ENCODE peak calls at places on chromosomes 11 and 22, in four cellular contexts. A is cardiac muscle cell, Q is astrocyte, H is stomach. Y is an unnamed sample. For H3K36me3 and H3K4me1, the result is how much of the 10 kb centered on the place peaks cover.

GRCh38 chr11:68002943-68003845 is 703 bp downstream of the UNC93B1 start:
- DNase-seq in A (peak), H (peak), Q (no peak), Y (peak)

GRCh38 chr11:111299111-111300026 is 1.0 kb downstream of the POU2AF3 start:
- DNase-seq in A (peak), H (peak), Q (peak), Y (peak)

GRCh38 chr22:40040927-40041326 is 46.2 kb downstream of the FAM83F start:
- DNase-seq in A (peak), H (no peak), Q (no peak), Y (peak)

GRCh38 chr22:48254311-48254873 is 1491.9 kb downstream of the TBC1D22A start:
- DNase-seq in Q (no peak), A (no peak), H (no peak), Y (no peak)

GRCh38 chr11:58905716-58906547 is 33.4 kb upstream of the GLYATL1 start:
- DNase-seq in A (peak), H (peak), Q (peak), Y (peak)

GRCh38 chr22:47693606-47694005 is 931.2 kb downstream of the TBC1D22A start:
- DNase-seq in Q (no peak), A (no peak), H (no peak), Y (no peak)

GRCh38 chr11:126355926-126356897 is 726 bp downstream of the ST3GAL4 start:
- DNase-seq in A (peak), H (no peak), Q (no peak), Y (peak)

GRCh38 chr11:85795712-85796487 is 15.0 kb downstream of the SYTL2 start:
- DNase-seq in A (no peak), H (no peak), Q (no peak), Y (no peak)

GRCh38 chr22:48654492-48654891 is 1173.2 kb downstream of the BRD1 start:
- DNase-seq in H (no peak), Q (peak), A (no peak), Y (no peak)

GRCh38 chr22:50473088-50473487 is 1.7 kb downstream of the SBF1 start:
- DNase-seq in A (no peak), H (no peak), Q (no peak), Y (no peak)

GRCh38 chr22:32887293-32887692 is 85.8 kb downstream of the TIMP3 start:
- DNase-seq in H (no peak), A (no peak), Q (no peak), Y (no peak)

GRCh38 chr11:63762662-63763505 is 5.7 kb downstream of the ZFTA start:
- DNase-seq in H (peak), A (peak), Q (no peak), Y (no peak)

GRCh38 chr22:32996276-32996675 is 61.9 kb downstream of the SYN3 start:
- DNase-seq in A (no peak), H (no peak), Q (no peak), Y (no peak)

GRCh38 chr11:21104641-21105040 is 435.3 kb downstream of the NELL1 start:
- DNase-seq in Q (no peak), H (no peak), A (no peak), Y (no peak)

GRCh38 chr22:49078076-49078710 is 749.5 kb downstream of the BRD1 start:
- DNase-seq in H (no peak), Q (no peak), A (no peak), Y (no peak)

GRCh38 chr11:109869536-109869935 is 223.7 kb upstream of the ZC3H12C start:
- DNase-seq in Q (no peak), A (peak), H (no peak), Y (no peak)

GRCh38 chr22:29397791-29398190 is 9.4 kb upstream of the AP1B1 start:
- DNase-seq in A (no peak), H (no peak), Q (no peak), Y (no peak)

DNA sequence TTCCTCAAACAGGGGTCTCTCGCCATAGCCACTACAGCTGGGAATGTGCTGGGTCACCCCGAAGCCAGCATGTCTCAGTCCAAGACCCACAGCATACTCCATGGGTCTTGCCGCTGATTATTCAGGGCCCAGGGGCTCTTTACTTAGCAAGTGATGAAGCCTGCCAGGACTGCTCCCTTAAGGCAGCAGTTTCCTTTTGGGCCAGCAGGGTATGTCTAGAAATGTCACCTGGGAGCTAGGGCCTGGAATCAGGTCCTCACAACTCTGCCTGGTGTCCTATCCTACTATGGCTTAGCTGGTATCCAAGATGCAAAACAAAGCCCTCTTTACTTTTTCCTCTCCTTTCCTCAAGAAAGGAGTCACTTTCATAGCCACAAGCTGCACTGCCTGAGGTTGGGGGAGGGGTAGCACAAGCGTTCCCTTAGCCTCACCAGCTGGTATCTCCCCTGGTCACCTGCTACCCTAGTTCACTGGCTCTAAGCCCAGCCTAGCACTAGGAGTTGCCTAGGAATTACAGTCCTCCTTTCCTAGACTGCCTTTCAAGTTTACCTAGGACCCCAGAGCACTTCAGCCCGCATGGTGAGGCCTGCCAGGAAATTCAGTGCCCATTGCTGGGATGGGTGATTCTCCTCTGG is 22.6 kb upstream of the NCR3LG1 start:
- DNase-seq in A (no peak), Q (no peak), H (peak), Y (no peak)
- H3K36me3 ChIP-seq in A (under half), Q (under half), H (under half), Y (under half)

GRCh38 chr11:69996451-69996850 is 81.7 kb upstream of the ANO1 start:
- DNase-seq in H (no peak), A (no peak), Q (no peak), Y (no peak)

GRCh38 chr11:69994810-69995209 is 83.3 kb upstream of the ANO1 start:
- DNase-seq in H (no peak), Q (no peak), A (no peak), Y (no peak)

GRCh38 chr11:69999721-70000120 is 78.4 kb upstream of the ANO1 start:
- DNase-seq in Q (peak), A (no peak), H (no peak), Y (no peak)

GRCh38 chr11:69995697-69996096 is 82.4 kb upstream of the ANO1 start:
- DNase-seq in H (no peak), Q (no peak), A (no peak), Y (no peak)

DNA sequence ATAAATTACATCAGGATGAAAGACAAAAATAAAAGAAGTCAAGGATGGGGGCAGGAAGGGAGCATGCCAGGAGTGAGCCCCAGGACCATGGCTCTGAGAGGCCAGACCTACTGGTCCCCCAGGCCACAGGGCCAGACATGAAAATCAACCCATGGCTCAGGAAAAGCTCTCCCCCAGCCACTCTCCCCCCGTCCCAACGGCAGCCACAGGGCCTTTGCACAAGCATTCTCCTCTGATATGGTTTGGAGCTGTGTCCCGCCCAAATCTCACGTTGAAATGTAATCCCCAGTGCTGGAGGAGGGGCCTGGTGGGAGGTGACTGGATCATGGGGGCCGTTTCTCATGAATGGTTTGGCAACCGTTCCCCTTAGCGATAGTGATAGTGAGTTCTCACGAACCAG is 80.8 kb upstream of the ANO1 start:
- DNase-seq in H (no peak), A (no peak), Q (no peak), Y (no peak)
- H3K4me1 ChIP-seq in H (under half), A (under half), Q (under half), Y (under half)

GRCh38 chr11:66616379-66617147 is at the start of gene RBM14:
- DNase-seq in H (peak), Q (peak), A (peak), Y (peak)
- H3K4me3 ChIP-seq in H (peak), Q (peak), A (peak), Y (peak)

DNA sequence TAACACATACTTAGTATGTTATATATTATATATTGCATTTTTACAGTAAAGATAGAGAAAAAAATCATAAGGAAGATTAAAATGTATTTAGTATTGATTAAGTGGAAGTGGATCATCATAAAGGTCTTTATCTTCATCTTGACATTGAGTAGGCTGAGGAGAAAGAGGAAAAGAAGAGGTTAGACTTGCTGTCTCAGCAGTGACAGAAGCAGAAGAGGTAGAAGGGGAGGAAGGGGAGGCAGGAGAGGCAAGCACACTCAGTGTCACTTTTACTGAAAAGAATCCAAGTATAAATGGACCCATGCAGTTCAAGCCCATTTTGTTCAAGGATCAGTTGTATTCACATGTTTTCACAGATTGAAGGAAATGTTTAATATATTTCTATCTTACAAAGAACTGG is 69.7 kb downstream of the GAB2 start:
- DNase-seq in Q (no peak), H (no peak), A (no peak), Y (no peak)
- H3K36me3 ChIP-seq in Q (under half), H (under half), A (under half), Y (under half)

DNA sequence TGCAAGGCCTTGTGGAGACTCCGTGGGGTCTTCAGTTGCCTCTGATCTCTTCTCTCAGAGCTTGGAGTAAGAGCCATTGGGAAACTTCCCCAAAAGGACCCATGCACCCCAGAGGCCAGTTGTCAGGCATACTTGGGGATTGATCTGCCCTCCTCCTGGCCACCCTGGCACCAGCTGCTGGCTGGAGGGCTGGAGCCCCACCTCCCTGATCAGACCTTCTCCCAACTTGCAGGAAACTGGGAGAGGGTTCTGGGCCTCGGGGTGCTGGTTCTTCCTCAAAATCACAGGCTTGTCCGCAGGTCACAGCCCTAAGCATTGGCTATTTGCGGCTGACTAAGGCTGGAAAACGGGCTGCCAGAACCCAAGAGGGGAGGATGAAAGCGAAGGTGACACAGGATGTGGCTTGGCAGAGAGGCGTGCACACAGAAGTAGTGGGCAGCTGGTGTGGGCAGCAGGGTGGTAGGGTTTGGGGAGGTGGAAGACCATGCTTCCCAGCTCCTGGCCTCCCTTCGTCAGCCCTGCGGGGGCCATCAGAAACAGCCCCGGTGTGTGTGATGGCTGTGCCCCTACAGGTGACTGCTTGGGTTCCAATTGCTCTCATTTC is 1.3 kb upstream of the DGKZ start:
- DNase-seq in H (no peak), Q (no peak), A (no peak), Y (no peak)
- H3K4me1 ChIP-seq in H (half or more), Q (under half), A (under half), Y (under half)

GRCh38 chr22:19522190-19522880 is 1.9 kb downstream of the CLDN5 start:
- DNase-seq in H (no peak), Q (no peak), A (no peak), Y (no peak)
- H3K4me3 ChIP-seq in H (peak), Q (no peak), A (no peak), Y (no peak)

GRCh38 chr22:18078329-18079041 is 695 bp downstream of the PEX26 start:
- DNase-seq in Q (peak), H (peak), A (no peak), Y (peak)

GRCh38 chr22:18082467-18082866 is 4.7 kb downstream of the PEX26 start:
- DNase-seq in H (no peak), A (no peak), Q (no peak), Y (no peak)

GRCh38 chr22:18079706-18080230 is 2.0 kb downstream of the PEX26 start:
- DNase-seq in A (no peak), H (no peak), Q (no peak), Y (no peak)

GRCh38 chr22:18083406-18083805 is 5.6 kb downstream of the PEX26 start:
- DNase-seq in A (no peak), Q (no peak), H (no peak), Y (no peak)

DNA sequence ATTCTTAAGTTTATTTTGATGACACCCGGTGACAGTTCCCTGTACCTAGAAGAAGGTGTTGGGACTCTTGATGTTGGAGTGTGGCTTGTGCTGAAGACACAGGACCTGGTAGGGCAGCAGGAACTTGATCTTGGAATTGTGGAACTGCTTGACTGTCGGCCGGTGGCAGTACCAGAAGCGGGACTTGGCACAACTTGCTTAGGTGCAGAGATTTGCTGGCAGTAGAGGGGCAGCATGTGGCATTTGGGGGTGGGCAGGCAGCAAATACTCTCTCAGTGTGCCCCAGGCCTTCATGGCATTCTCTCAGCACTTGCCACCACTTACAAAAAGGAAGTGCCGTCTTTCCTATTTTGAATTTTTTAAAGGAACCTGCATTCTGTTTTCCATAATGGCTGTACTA is 3.6 kb downstream of the PEX26 start:
- DNase-seq in Q (no peak), H (no peak), A (no peak), Y (no peak)
- H3K36me3 ChIP-seq in Q (under half), H (half or more), A (under half), Y (half or more)

GRCh38 chr22:22201925-22202343 is 42.7 kb upstream of the VPREB1 start:
- DNase-seq in A (no peak), Q (no peak), H (no peak), Y (no peak)
- H3K4me1 ChIP-seq in A (under half), Q (under half), H (under half), Y (under half)

GRCh38 chr22:43483266-43483665 is 71.5 kb downstream of the MPPED1 start:
- DNase-seq in Q (no peak), H (no peak), A (no peak), Y (no peak)

GRCh38 chr22:43483669-43484068 is 71.9 kb downstream of the MPPED1 start:
- DNase-seq in H (no peak), A (no peak), Q (no peak), Y (no peak)

GRCh38 chr22:43479962-43480361 is 68.1 kb downstream of the MPPED1 start:
- DNase-seq in A (no peak), Q (no peak), H (no peak), Y (no peak)

GRCh38 chr22:43482310-43482625 is 70.5 kb downstream of the MPPED1 start:
- DNase-seq in H (no peak), Q (no peak), A (no peak), Y (no peak)

DNA sequence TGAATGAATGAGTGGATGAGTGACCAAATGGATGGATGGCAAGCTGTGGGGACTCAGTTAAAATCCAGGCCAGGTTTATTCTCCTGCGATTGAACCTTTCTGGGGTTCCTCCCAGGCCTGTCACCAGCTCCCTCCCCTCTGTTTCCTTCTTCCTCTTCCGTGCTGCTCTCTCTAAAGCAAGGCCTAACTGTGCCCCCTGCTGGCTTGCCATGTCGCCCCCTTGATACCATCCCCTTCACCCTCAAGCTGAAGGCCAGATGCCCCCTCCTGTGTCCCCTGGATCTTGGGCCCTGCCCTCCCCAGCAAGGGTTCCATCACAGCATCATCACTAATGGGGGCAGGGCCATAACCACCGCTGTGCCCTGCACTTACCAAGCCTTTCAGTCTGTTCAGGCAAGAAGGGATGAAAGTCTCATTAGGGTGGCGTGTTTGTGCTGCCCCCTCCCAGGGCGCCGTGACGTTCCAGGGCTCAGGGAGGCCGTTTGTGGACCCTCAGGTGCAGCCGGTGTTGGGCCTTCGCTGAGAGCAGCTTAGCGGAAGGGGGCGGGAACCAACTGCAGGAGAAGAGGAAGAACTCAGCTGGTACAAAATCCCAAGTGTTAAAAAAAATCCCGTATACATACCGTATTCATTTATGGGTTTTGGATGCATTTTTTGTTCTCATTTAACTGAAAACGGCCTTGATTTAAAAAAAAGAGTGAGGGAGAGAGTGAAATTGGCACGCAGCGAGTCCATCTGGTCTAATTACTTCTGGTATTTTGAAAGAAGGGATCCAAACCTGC is 69.9 kb downstream of the MPPED1 start:
- DNase-seq in Q (no peak), H (peak), A (peak), Y (no peak)
- H3K4me3 ChIP-seq in Q (no peak), H (no peak), A (no peak), Y (no peak)